ENCODE peak calls at places on chromosomes 16 and 17, in ten cellular contexts. H is GM23338; L is CD4-positive, CD25-positive, alpha-beta regulatory T cell; G is lower lobe of right lung; Z is CD8-positive, alpha-beta T cell; B is brain microvascular endothelial cell; W is RWPE1; N is right cardiac atrium; X is Panc1; D is effector memory CD4-positive, alpha-beta T cell. J is an unnamed sample.

GRCh38 chr16:22677024-22677830 is 136.7 kb upstream of the HS3ST2 start:
- DNase-seq in Z (no peak), N (peak), H (no peak), L (no peak), B (no peak), D (no peak), X (no peak), G (no peak), W (no peak), J (no peak)

GRCh38 chr17:50480142-50480764 is 1.6 kb downstream of the RSAD1 start:
- DNase-seq in G (no peak), D (no peak), N (no peak), X (no peak), W (no peak), H (no peak), B (no peak), Z (no peak), L (no peak), J (no peak)

GRCh38 chr17:9924735-9925191 is 19.7 kb upstream of the RCVRN start:
- DNase-seq in W (peak), Z (no peak), H (peak), N (no peak), B (peak), L (peak), D (no peak), X (peak), G (no peak), J (no peak)

GRCh38 chr16:16108759-16109158 is 114.5 kb downstream of the ABCC6 start:
- DNase-seq in Z (no peak), B (no peak), D (no peak), G (no peak), H (peak), W (no peak), X (no peak), N (no peak), L (no peak), J (no peak)

GRCh38 chr16:88401604-88402246 is 19.0 kb downstream of the ZNF469 start:
- DNase-seq in X (no peak), G (no peak), Z (no peak), N (no peak), H (no peak), L (no peak), D (no peak), W (no peak), B (no peak), J (no peak)

GRCh38 chr16:83004868-83005652 is 378.3 kb downstream of the CDH13 start:
- DNase-seq in H (peak), G (no peak), N (no peak), B (no peak), W (no peak), D (no peak), L (no peak), X (no peak), Z (no peak), J (no peak)

GRCh38 chr17:68627956-68628355 is 26.8 kb upstream of the FAM20A start:
- DNase-seq in W (peak), Z (no peak), G (no peak), L (no peak), B (no peak), X (no peak), N (no peak), H (no peak), D (no peak), J (no peak)

GRCh38 chr17:68239967-68240366 is 7.9 kb upstream of the AMZ2 start:
- DNase-seq in B (no peak), W (no peak), N (no peak), D (no peak), G (no peak), L (no peak), Z (no peak), X (no peak), H (no peak), J (no peak)

GRCh38 chr17:75130059-75130631 is 1.4 kb downstream of the NT5C start:
- DNase-seq in X (no peak), H (no peak), B (no peak), Z (no peak), G (no peak), L (no peak), N (no peak), W (no peak), D (no peak), J (no peak)

GRCh38 chr17:29753845-29754439 is 131.2 kb upstream of the CORO6 start:
- DNase-seq in L (no peak), D (no peak), N (no peak), W (no peak), G (no peak), X (no peak), H (no peak), Z (no peak), B (no peak), J (no peak)

GRCh38 chr17:74777884-74778490 is 1.8 kb upstream of the NAT9 start:
- DNase-seq in X (no peak), L (no peak), G (no peak), Z (no peak), N (no peak), W (no peak), D (no peak), H (no peak), B (no peak), J (no peak)

GRCh38 chr16:30348929-30349328 is 6.2 kb downstream of the CD2BP2 start:
- DNase-seq in D (no peak), Z (no peak), X (no peak), B (no peak), N (no peak), W (no peak), H (no peak), L (no peak), G (no peak), J (no peak)

GRCh38 chr17:37570527-37571093 is 38.6 kb downstream of the SYNRG start:
- DNase-seq in X (peak), W (peak), D (no peak), L (no peak), G (peak), B (peak), H (peak), N (no peak), Z (no peak), J (peak)

GRCh38 chr16:19741354-19741753 is 23.3 kb downstream of the IQCK start:
- DNase-seq in N (no peak), X (no peak), B (no peak), H (no peak), D (no peak), G (no peak), Z (no peak), W (no peak), L (no peak), J (no peak)

GRCh38 chr17:10061131-10061581 is 137.2 kb downstream of the GAS7 start:
- DNase-seq in W (no peak), N (peak), B (no peak), H (no peak), X (no peak), G (no peak), L (no peak), Z (no peak), D (no peak), J (no peak)

GRCh38 chr16:73172621-73173312 is 124.8 kb upstream of the ZFHX3 start:
- DNase-seq in L (no peak), W (peak), B (peak), D (no peak), G (peak), Z (no peak), N (peak), H (peak), X (no peak), J (peak)

GRCh38 chr17:20280832-20281231 is 186.5 kb downstream of the LGALS9B start:
- DNase-seq in G (no peak), W (no peak), X (no peak), L (no peak), Z (no peak), N (no peak), B (no peak), D (no peak), H (no peak), J (no peak)

GRCh38 chr17:49280918-49281317 is 50.3 kb upstream of the PHOSPHO1 start:
- DNase-seq in D (no peak), H (no peak), X (no peak), B (no peak), L (no peak), Z (no peak), N (no peak), G (no peak), W (no peak), J (no peak)

GRCh38 chr17:4204676-4205075 is 59.1 kb downstream of the ANKFY1 start:
- DNase-seq in H (no peak), G (no peak), W (no peak), L (no peak), Z (no peak), X (no peak), D (no peak), B (peak), N (no peak), J (no peak)

GRCh38 chr16:79436885-79437284 is 163.7 kb downstream of the MAF start:
- DNase-seq in N (no peak), X (no peak), W (no peak), L (no peak), G (no peak), D (no peak), H (no peak), Z (no peak), B (no peak), J (no peak)

GRCh38 chr16:22193134-22193411 is 13.0 kb upstream of the EEF2K start:
- DNase-seq in H (no peak), W (no peak), N (peak), L (no peak), G (no peak), B (no peak), X (no peak), Z (no peak), D (no peak), J (no peak)

GRCh38 chr17:29004081-29004692 is 1.6 kb downstream of the SEZ6 start:
- DNase-seq in H (peak), L (no peak), W (no peak), Z (no peak), X (no peak), B (peak), D (no peak), N (no peak), G (no peak), J (no peak)

GRCh38 chr16:88347656-88348376 is 34.9 kb upstream of the ZNF469 start:
- DNase-seq in H (no peak), G (peak), L (peak), D (peak), N (no peak), X (no peak), B (no peak), W (no peak), Z (peak), J (no peak)

GRCh38 chr17:29591737-29592624 is 951 bp upstream of the ANKRD13B start:
- DNase-seq in L (peak), G (peak), Z (peak), X (no peak), B (peak), W (peak), H (peak), N (peak), D (peak), J (peak)

GRCh38 chr17:19361326-19361725 is 1.2 kb downstream of the B9D1 start:
- DNase-seq in N (no peak), H (no peak), L (no peak), Z (no peak), X (no peak), D (no peak), G (no peak), B (no peak), W (no peak), J (no peak)

GRCh38 chr17:147796-148740 is 10.7 kb downstream of the SCGB1C2 start:
- DNase-seq in B (no peak), W (no peak), G (peak), H (no peak), L (no peak), D (no peak), Z (no peak), N (no peak), X (no peak), J (no peak)

GRCh38 chr17:78722101-78722761 is 59.8 kb downstream of the CYTH1 start:
- DNase-seq in G (peak), H (peak), B (no peak), L (no peak), W (no peak), Z (no peak), D (no peak), X (no peak), N (peak), J (peak)
- H3K27ac ChIP-seq in G (peak), H (no peak), B (no peak), L (peak), W (peak), Z (no peak), D (peak), X (no peak), N (peak), J (peak)

DNA sequence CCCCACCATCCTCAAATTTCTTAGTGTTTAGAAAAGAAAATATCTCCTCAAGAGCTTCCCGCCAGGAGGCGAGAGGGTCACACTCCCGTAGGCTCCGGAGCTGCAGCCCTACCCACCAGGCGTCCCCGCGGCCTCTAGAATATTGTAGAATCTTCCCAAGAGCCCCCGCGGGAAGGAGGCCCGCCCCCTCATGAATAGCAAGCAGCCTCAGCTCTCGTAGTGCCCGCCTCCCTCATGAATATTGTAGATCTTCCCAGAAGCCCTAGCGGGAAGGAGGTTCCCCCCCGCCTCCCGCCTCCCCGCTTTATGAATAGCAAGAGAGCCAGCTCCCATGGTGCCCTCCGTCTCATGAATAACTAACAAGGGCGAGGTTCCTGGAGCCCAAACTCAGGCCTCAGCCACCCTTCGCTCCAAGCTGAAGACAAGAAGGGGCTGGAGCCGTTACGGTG is at the start of gene FBXO47:
- DNase-seq in Z (peak), G (peak), L (peak), W (peak), H (peak), N (peak), B (peak), D (peak), X (no peak), J (peak)
- H3K27ac ChIP-seq in Z (peak), G (peak), L (peak), W (peak), H (peak), N (peak), B (no peak), D (peak), X (peak), J (peak)

GRCh38 chr17:66571745-66572144 is 263.2 kb upstream of the CACNG5 start:
- DNase-seq in D (no peak), B (no peak), W (no peak), X (no peak), L (no peak), G (no peak), Z (no peak), H (no peak), N (no peak), J (no peak)

GRCh38 chr17:66564992-66565465 is 262.6 kb downstream of the PRKCA start:
- DNase-seq in D (no peak), Z (no peak), H (peak), L (no peak), X (no peak), N (no peak), W (no peak), G (no peak), B (peak), J (no peak)

GRCh38 chr17:66570353-66571195 is 264.3 kb upstream of the CACNG5 start:
- DNase-seq in W (no peak), G (no peak), B (no peak), Z (no peak), X (no peak), H (no peak), D (no peak), N (no peak), L (no peak), J (no peak)

GRCh38 chr17:66569572-66569971 is 265.3 kb upstream of the CACNG5 start:
- DNase-seq in D (no peak), L (no peak), X (no peak), H (no peak), B (no peak), Z (no peak), N (no peak), W (no peak), G (no peak), J (no peak)

DNA sequence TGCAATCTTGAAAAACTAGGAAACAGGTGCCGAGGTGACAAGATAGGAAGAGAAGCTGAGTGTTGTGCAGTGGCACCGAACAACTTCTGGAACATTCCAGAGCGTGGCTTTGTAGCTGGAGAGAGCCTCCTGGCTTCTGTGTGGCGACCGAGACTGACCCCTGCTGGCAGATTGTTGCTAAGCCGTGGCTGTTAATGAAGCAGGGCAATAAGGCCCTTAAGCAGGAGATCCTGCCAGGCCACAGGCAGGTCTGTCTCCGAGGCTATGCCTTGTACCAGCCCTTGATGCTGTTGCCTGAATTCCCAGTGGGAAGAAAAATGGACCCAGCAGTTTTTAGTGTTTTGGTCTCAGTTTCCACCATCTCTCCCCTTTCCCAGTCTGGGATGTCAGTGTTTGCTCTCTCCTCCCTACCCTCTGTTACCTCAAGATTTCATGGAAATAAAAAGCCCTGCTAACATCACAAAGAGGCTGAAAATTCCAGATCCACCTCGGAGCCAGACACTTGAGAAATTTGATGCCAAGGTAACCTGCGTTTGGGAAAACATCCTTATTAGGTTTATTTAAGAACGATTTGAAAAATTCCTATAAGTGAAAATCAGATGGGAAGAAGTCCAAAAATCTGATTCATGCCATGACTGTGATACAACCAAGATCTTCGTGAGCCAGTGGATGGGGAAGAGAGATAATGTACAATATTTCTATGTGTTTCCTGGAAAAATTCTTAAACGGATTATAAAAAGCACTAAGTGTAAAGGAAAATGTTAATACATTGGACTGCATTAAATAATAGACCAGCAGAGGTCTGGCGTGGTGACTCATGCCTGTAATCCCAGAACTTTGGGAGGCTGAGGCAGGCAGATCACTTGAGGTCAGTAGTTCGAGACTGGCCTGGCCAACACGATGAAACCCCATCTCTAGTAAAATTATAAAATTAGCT is 265.1 kb downstream of the PRKCA start:
- DNase-seq in X (peak), H (peak), W (peak), B (peak), Z (peak), N (peak), D (peak), G (peak), L (peak), J (peak)
- H3K27ac ChIP-seq in X (peak), H (no peak), W (peak), B (peak), Z (no peak), N (no peak), D (no peak), G (no peak), L (no peak), J (no peak)

GRCh38 chr17:8467527-8467926 is 31.8 kb downstream of the NDEL1 start:
- DNase-seq in Z (no peak), X (no peak), D (no peak), W (no peak), N (no peak), H (no peak), L (no peak), B (no peak), G (no peak), J (no peak)
- H3K27ac ChIP-seq in Z (no peak), X (no peak), D (no peak), W (no peak), N (no peak), H (no peak), L (no peak), B (no peak), G (no peak), J (no peak)

GRCh38 chr17:7351665-7352558 is at the start of gene KCTD11:
- DNase-seq in H (peak), X (no peak), B (peak), D (peak), L (peak), W (peak), Z (peak), G (peak), N (peak), J (peak)

GRCh38 chr17:7354262-7354781 is 634 bp upstream of the TMEM95 start:
- DNase-seq in X (no peak), Z (no peak), N (peak), L (no peak), B (peak), W (peak), D (no peak), H (peak), G (no peak), J (no peak)

GRCh38 chr17:7352559-7352889 is 562 bp downstream of the KCTD11 start:
- DNase-seq in Z (no peak), W (no peak), B (no peak), X (no peak), N (no peak), L (no peak), D (no peak), H (no peak), G (no peak), J (no peak)

GRCh38 chr17:7355053-7355452 is at the start of gene TMEM95:
- DNase-seq in D (no peak), L (no peak), H (no peak), B (no peak), N (peak), W (no peak), Z (no peak), G (no peak), X (no peak), J (peak)

GRCh38 chr17:7352910-7353635 is 1.1 kb downstream of the KCTD11 start:
- DNase-seq in G (no peak), Z (no peak), X (no peak), B (no peak), H (no peak), L (no peak), D (no peak), N (peak), W (no peak), J (no peak)
- H3K27ac ChIP-seq in G (peak), Z (no peak), X (peak), B (no peak), H (no peak), L (no peak), D (no peak), N (no peak), W (peak), J (no peak)

DNA sequence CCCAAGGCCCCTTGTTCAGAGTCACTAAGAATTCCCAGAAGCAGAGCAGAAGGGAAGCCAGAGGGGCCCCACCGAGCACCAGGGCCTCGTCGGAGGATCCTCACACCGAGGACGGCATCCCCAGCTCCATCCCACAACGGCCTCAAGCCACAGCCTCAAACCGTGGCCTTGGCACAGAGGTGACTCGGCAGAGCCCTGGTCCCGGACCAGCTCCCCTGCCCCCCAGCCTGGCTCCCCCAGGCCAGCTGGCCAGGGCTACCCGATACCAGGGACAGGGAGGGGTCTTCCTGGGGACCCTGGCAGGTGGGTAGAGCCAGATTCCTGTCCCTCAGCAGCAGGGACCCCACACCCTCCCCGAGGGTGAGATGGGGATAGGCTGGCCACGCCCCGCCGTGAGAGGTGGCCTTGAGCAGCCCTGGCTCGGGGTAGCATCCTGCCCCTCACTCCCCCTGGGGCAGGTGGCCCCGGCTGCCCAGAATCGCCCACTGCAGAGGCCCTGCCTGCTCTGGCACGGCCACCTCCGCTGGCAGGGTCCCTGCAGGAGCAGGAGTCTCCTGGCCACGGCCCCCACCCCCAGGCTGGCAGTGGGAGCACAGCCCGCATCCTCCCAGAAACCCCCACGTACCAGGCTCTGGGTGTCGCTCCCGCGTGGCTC is 5.6 kb upstream of the PVALEF start:
- DNase-seq in D (no peak), L (no peak), B (no peak), X (no peak), G (no peak), Z (no peak), N (peak), W (no peak), H (no peak), J (no peak)
- H3K27ac ChIP-seq in D (no peak), L (no peak), B (no peak), X (no peak), G (peak), Z (no peak), N (no peak), W (no peak), H (no peak), J (no peak)

DNA sequence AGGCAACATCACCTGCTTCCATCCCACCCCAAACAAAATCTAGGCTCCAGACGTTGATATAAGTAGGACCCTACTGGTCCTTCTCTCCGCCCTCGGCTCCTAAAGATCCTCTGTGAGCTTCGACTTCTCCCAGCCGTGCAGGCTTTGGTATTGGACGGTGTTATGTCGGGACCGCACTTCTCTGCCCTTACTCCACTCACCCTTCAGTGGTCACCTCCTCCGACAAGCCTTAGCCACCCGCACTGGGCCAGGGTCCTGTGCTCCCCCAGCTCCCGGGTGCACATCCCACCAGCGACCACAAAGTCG is 1.6 kb downstream of the PSMB10 start:
- DNase-seq in H (peak), B (no peak), Z (no peak), N (no peak), D (no peak), W (no peak), L (no peak), G (no peak), X (no peak), J (no peak)
- H3K27ac ChIP-seq in H (no peak), B (no peak), Z (peak), N (peak), D (peak), W (peak), L (peak), G (peak), X (peak), J (peak)